ENCODE peak calls at places on chromosomes 2 and 18, in five cellular contexts. R is HepG2, Y is K562, T is SK-N-SH, H is GM12878. L is an unnamed sample.

GRCh38 chr2:796151-796955 is 119.1 kb upstream of the TMEM18 start:
- DNase-seq in R (no peak), Y (no peak), T (no peak), H (no peak), L (no peak)

GRCh38 chr2:20496069-20496468 is 49.2 kb downstream of the RHOB start:
- DNase-seq in R (peak), Y (no peak), T (no peak), H (no peak), L (no peak)

GRCh38 chr2:124149571-124149970 is 124.5 kb downstream of the CNTNAP5 start:
- DNase-seq in R (no peak), Y (no peak), T (no peak), H (no peak), L (no peak)

GRCh38 chr2:44897406-44897805 is 44.1 kb upstream of the SIX3 start:
- DNase-seq in R (no peak), Y (no peak), T (no peak), H (no peak), L (no peak)

GRCh38 chr18:3481696-3482210 is 31.8 kb downstream of the TGIF1 start:
- DNase-seq in R (peak), Y (peak), T (peak), H (no peak), L (peak)

GRCh38 chr18:33820517-33821368 is 242.7 kb downstream of the ASXL3 start:
- DNase-seq in R (no peak), Y (no peak), T (no peak), H (no peak), L (no peak)

GRCh38 chr18:25726278-25726677 is 364.1 kb downstream of the SS18 start:
- DNase-seq in R (no peak), Y (no peak), T (peak), H (no peak), L (no peak)

GRCh38 chr18:25669741-25670140 is 317.8 kb upstream of the ZNF521 start:
- DNase-seq in R (no peak), Y (no peak), T (no peak), H (no peak), L (no peak)

GRCh38 chr2:72573232-72573631 is 252.6 kb downstream of the EXOC6B start:
- DNase-seq in R (no peak), Y (no peak), T (no peak), H (no peak), L (no peak)

GRCh38 chr2:232888839-232889529 is 18.9 kb downstream of the SNORC start:
- DNase-seq in R (no peak), Y (no peak), T (no peak), H (no peak), L (no peak)

GRCh38 chr2:231710751-231711676 is 2.7 kb downstream of the PTMA start:
- DNase-seq in R (no peak), Y (no peak), T (peak), H (no peak), L (no peak)

GRCh38 chr18:70072678-70073077 is 125.0 kb upstream of the CD226 start:
- DNase-seq in R (peak), Y (no peak), T (no peak), H (no peak), L (no peak)

GRCh38 chr2:149902104-149902503 is 314.5 kb upstream of the MMADHC start:
- DNase-seq in R (no peak), Y (no peak), T (no peak), H (no peak), L (no peak)

GRCh38 chr2:183610724-183611123 is 486.5 kb downstream of the NUP35 start:
- DNase-seq in R (no peak), Y (no peak), T (no peak), H (no peak), L (peak)

GRCh38 chr18:34746614-34747013 is 36.5 kb downstream of the DTNA start:
- DNase-seq in R (no peak), Y (no peak), T (no peak), H (no peak), L (no peak)

GRCh38 chr2:120765031-120765910 is 29.6 kb downstream of the GLI2 start:
- DNase-seq in R (no peak), Y (no peak), T (peak), H (no peak), L (no peak)

GRCh38 chr2:150146879-150147278 is 340.6 kb downstream of the RND3 start:
- DNase-seq in R (no peak), Y (no peak), T (no peak), H (no peak), L (no peak)

GRCh38 chr18:76445275-76445674 is 49.8 kb downstream of the ZNF516 start:
- DNase-seq in R (no peak), Y (no peak), T (no peak), H (no peak), L (no peak)
- TF ChIP-seq FOXM1 in R (no peak), Y (no peak), T (no peak), H (no peak), L (no peak)

GRCh38 chr2:15764683-15765011 is 173.0 kb downstream of the DDX1 start:
- DNase-seq in R (no peak), Y (no peak), T (no peak), H (no peak), L (no peak)
- TF ChIP-seq FOXM1 in R (no peak), Y (no peak), T (no peak), H (no peak), L (no peak)

DNA sequence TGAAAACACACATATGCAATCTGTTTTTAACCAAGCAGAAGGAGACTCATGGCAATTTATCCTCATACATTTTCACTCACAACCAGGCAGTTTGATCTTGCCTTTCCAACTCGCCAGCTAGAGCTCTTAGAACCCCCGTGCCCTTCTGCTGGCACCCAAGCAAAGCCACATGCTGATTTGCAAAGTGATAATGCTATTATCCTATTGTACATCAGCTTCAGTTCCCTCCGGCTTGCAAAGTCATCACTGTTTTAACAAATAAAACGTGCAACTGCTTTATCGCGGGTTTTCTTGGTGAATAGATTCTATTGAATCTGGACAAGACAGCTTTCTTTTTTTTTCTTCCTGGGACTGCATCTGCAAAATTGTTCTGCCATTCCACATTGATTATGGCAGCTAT is 314.6 kb downstream of the LNPK start:
- DNase-seq in R (no peak), Y (no peak), T (peak), H (no peak), L (no peak)
- TF ChIP-seq FOXM1 in R (no peak), Y (no peak), T (no peak), H (no peak), L (no peak)

GRCh38 chr2:126778561-126779285 is 120.0 kb upstream of the TEX51 start:
- DNase-seq in R (no peak), Y (peak), T (no peak), H (no peak), L (no peak)
- TF ChIP-seq FOXM1 in R (no peak), Y (no peak), T (no peak), H (no peak), L (no peak)

GRCh38 chr2:193446967-193447366 is 1252.2 kb upstream of the TMEFF2 start:
- DNase-seq in R (no peak), Y (no peak), T (no peak), H (no peak), L (no peak)
- TF ChIP-seq FOXM1 in R (no peak), Y (no peak), T (no peak), H (no peak), L (no peak)

L was measured in HEK293T.